ENCODE peak calls at places on chromosomes 11 and 22, in eight cellular contexts. One of them, this sample, is unnamed.

GRCh38 chr11:88979641-88980040 is 86.1 kb downstream of the GRM5 start:
- DNase-seq in pulmonary artery endothelial cell: no peak
- DNase-seq in stimulated activated CD8-positive, alpha-beta memory T cell treated with anti-CD3 and anti-CD28 coated beads, Interleukin-4, amount 100 ng/mL, for 1 hour: no peak
- DNase-seq in DMS53: no peak
- DNase-seq in activated T-helper 1 cell treated with anti-CD3 and anti-CD28 coated beads, Interleukin-12 subunit alpha, Interleukin-12 subunit beta, Interleukin-2, Interleukin-4 antibody, amounts not matched to agents 30 ng/mL and 10 ng/mL and 1 ng/mL, durations not matched to agents 14 hours and 24 hours and 36 hours: no peak
- DNase-seq in AG10803: peak
- DNase-seq in foreskin keratinocyte: peak
- DNase-seq in GM03348: peak
- DNase-seq in this sample: no peak

GRCh38 chr22:46410291-46410808 is 74.8 kb downstream of the TRMU start:
- DNase-seq in DMS53: no peak
- DNase-seq in activated T-helper 1 cell treated with anti-CD3 and anti-CD28 coated beads, Interleukin-12 subunit alpha, Interleukin-12 subunit beta, Interleukin-2, Interleukin-4 antibody, amounts not matched to agents 30 ng/mL and 10 ng/mL and 1 ng/mL, durations not matched to agents 14 hours and 24 hours and 36 hours: no peak
- DNase-seq in pulmonary artery endothelial cell: no peak
- DNase-seq in foreskin keratinocyte: no peak
- DNase-seq in AG10803: no peak
- DNase-seq in stimulated activated CD8-positive, alpha-beta memory T cell treated with anti-CD3 and anti-CD28 coated beads, Interleukin-4, amount 100 ng/mL, for 1 hour: no peak
- DNase-seq in GM03348: no peak
- DNase-seq in this sample: no peak

GRCh38 chr22:17911887-17912286 is 112.5 kb downstream of the MICAL3 start:
- DNase-seq in GM03348: no peak
- DNase-seq in activated T-helper 1 cell treated with anti-CD3 and anti-CD28 coated beads, Interleukin-12 subunit alpha, Interleukin-12 subunit beta, Interleukin-2, Interleukin-4 antibody, amounts not matched to agents 30 ng/mL and 10 ng/mL and 1 ng/mL, durations not matched to agents 14 hours and 24 hours and 36 hours: no peak
- DNase-seq in pulmonary artery endothelial cell: no peak
- DNase-seq in AG10803: no peak
- DNase-seq in DMS53: no peak
- DNase-seq in foreskin keratinocyte: no peak
- DNase-seq in stimulated activated CD8-positive, alpha-beta memory T cell treated with anti-CD3 and anti-CD28 coated beads, Interleukin-4, amount 100 ng/mL, for 1 hour: no peak
- DNase-seq in this sample: no peak

GRCh38 chr22:37880668-37881440 is 25.2 kb upstream of the MICALL1 start:
- DNase-seq in GM03348: no peak
- DNase-seq in activated T-helper 1 cell treated with anti-CD3 and anti-CD28 coated beads, Interleukin-12 subunit alpha, Interleukin-12 subunit beta, Interleukin-2, Interleukin-4 antibody, amounts not matched to agents 30 ng/mL and 10 ng/mL and 1 ng/mL, durations not matched to agents 14 hours and 24 hours and 36 hours: no peak
- DNase-seq in pulmonary artery endothelial cell: peak
- DNase-seq in DMS53: no peak
- DNase-seq in foreskin keratinocyte: no peak
- DNase-seq in stimulated activated CD8-positive, alpha-beta memory T cell treated with anti-CD3 and anti-CD28 coated beads, Interleukin-4, amount 100 ng/mL, for 1 hour: no peak
- DNase-seq in AG10803: peak
- DNase-seq in this sample: peak

GRCh38 chr22:50246242-50247175 is 1.7 kb upstream of the TUBGCP6 start:
- DNase-seq in GM03348: no peak
- DNase-seq in pulmonary artery endothelial cell: no peak
- DNase-seq in AG10803: no peak
- DNase-seq in activated T-helper 1 cell treated with anti-CD3 and anti-CD28 coated beads, Interleukin-12 subunit alpha, Interleukin-12 subunit beta, Interleukin-2, Interleukin-4 antibody, amounts not matched to agents 30 ng/mL and 10 ng/mL and 1 ng/mL, durations not matched to agents 14 hours and 24 hours and 36 hours: no peak
- DNase-seq in stimulated activated CD8-positive, alpha-beta memory T cell treated with anti-CD3 and anti-CD28 coated beads, Interleukin-4, amount 100 ng/mL, for 1 hour: no peak
- DNase-seq in DMS53: peak
- DNase-seq in foreskin keratinocyte: no peak
- DNase-seq in this sample: no peak

GRCh38 chr11:61718613-61719302 is 33.7 kb upstream of the MYRF start:
- DNase-seq in DMS53: no peak
- DNase-seq in pulmonary artery endothelial cell: peak
- DNase-seq in foreskin keratinocyte: no peak
- DNase-seq in activated T-helper 1 cell treated with anti-CD3 and anti-CD28 coated beads, Interleukin-12 subunit alpha, Interleukin-12 subunit beta, Interleukin-2, Interleukin-4 antibody, amounts not matched to agents 30 ng/mL and 10 ng/mL and 1 ng/mL, durations not matched to agents 14 hours and 24 hours and 36 hours: no peak
- DNase-seq in AG10803: peak
- DNase-seq in stimulated activated CD8-positive, alpha-beta memory T cell treated with anti-CD3 and anti-CD28 coated beads, Interleukin-4, amount 100 ng/mL, for 1 hour: no peak
- DNase-seq in GM03348: peak
- DNase-seq in this sample: peak

GRCh38 chr11:31529701-31530100 is 20.1 kb downstream of the ELP4 start:
- DNase-seq in foreskin keratinocyte: no peak
- DNase-seq in pulmonary artery endothelial cell: no peak
- DNase-seq in DMS53: no peak
- DNase-seq in activated T-helper 1 cell treated with anti-CD3 and anti-CD28 coated beads, Interleukin-12 subunit alpha, Interleukin-12 subunit beta, Interleukin-2, Interleukin-4 antibody, amounts not matched to agents 30 ng/mL and 10 ng/mL and 1 ng/mL, durations not matched to agents 14 hours and 24 hours and 36 hours: no peak
- DNase-seq in stimulated activated CD8-positive, alpha-beta memory T cell treated with anti-CD3 and anti-CD28 coated beads, Interleukin-4, amount 100 ng/mL, for 1 hour: no peak
- DNase-seq in AG10803: no peak
- DNase-seq in GM03348: no peak
- DNase-seq in this sample: no peak

GRCh38 chr11:118398797-118399564 is 2.4 kb upstream of the ATP5MG start:
- DNase-seq in AG10803: no peak
- DNase-seq in activated T-helper 1 cell treated with anti-CD3 and anti-CD28 coated beads, Interleukin-12 subunit alpha, Interleukin-12 subunit beta, Interleukin-2, Interleukin-4 antibody, amounts not matched to agents 30 ng/mL and 10 ng/mL and 1 ng/mL, durations not matched to agents 14 hours and 24 hours and 36 hours: peak
- DNase-seq in DMS53: peak
- DNase-seq in GM03348: no peak
- DNase-seq in pulmonary artery endothelial cell: no peak
- DNase-seq in foreskin keratinocyte: no peak
- DNase-seq in stimulated activated CD8-positive, alpha-beta memory T cell treated with anti-CD3 and anti-CD28 coated beads, Interleukin-4, amount 100 ng/mL, for 1 hour: no peak
- DNase-seq in this sample: peak

GRCh38 chr11:84857746-84858145 is 769.4 kb downstream of the DLG2 start:
- DNase-seq in GM03348: no peak
- DNase-seq in DMS53: no peak
- DNase-seq in activated T-helper 1 cell treated with anti-CD3 and anti-CD28 coated beads, Interleukin-12 subunit alpha, Interleukin-12 subunit beta, Interleukin-2, Interleukin-4 antibody, amounts not matched to agents 30 ng/mL and 10 ng/mL and 1 ng/mL, durations not matched to agents 14 hours and 24 hours and 36 hours: no peak
- DNase-seq in AG10803: no peak
- DNase-seq in stimulated activated CD8-positive, alpha-beta memory T cell treated with anti-CD3 and anti-CD28 coated beads, Interleukin-4, amount 100 ng/mL, for 1 hour: no peak
- DNase-seq in pulmonary artery endothelial cell: no peak
- DNase-seq in foreskin keratinocyte: peak
- DNase-seq in this sample: no peak

GRCh38 chr11:126163074-126163700 is 48.3 kb downstream of the RPUSD4 start:
- DNase-seq in activated T-helper 1 cell treated with anti-CD3 and anti-CD28 coated beads, Interleukin-12 subunit alpha, Interleukin-12 subunit beta, Interleukin-2, Interleukin-4 antibody, amounts not matched to agents 30 ng/mL and 10 ng/mL and 1 ng/mL, durations not matched to agents 14 hours and 24 hours and 36 hours: no peak
- DNase-seq in DMS53: no peak
- DNase-seq in GM03348: peak
- DNase-seq in AG10803: peak
- DNase-seq in stimulated activated CD8-positive, alpha-beta memory T cell treated with anti-CD3 and anti-CD28 coated beads, Interleukin-4, amount 100 ng/mL, for 1 hour: no peak
- DNase-seq in pulmonary artery endothelial cell: no peak
- DNase-seq in foreskin keratinocyte: peak
- DNase-seq in this sample: peak

GRCh38 chr11:129324533-129325175 is 51.0 kb upstream of the BARX2 start:
- DNase-seq in foreskin keratinocyte: no peak
- DNase-seq in DMS53: peak
- DNase-seq in stimulated activated CD8-positive, alpha-beta memory T cell treated with anti-CD3 and anti-CD28 coated beads, Interleukin-4, amount 100 ng/mL, for 1 hour: no peak
- DNase-seq in GM03348: peak
- DNase-seq in AG10803: peak
- DNase-seq in pulmonary artery endothelial cell: no peak
- DNase-seq in activated T-helper 1 cell treated with anti-CD3 and anti-CD28 coated beads, Interleukin-12 subunit alpha, Interleukin-12 subunit beta, Interleukin-2, Interleukin-4 antibody, amounts not matched to agents 30 ng/mL and 10 ng/mL and 1 ng/mL, durations not matched to agents 14 hours and 24 hours and 36 hours: no peak
- DNase-seq in this sample: peak

GRCh38 chr11:37770145-37770544 is 1172.1 kb upstream of the RAG2 start:
- DNase-seq in AG10803: no peak
- DNase-seq in foreskin keratinocyte: no peak
- DNase-seq in activated T-helper 1 cell treated with anti-CD3 and anti-CD28 coated beads, Interleukin-12 subunit alpha, Interleukin-12 subunit beta, Interleukin-2, Interleukin-4 antibody, amounts not matched to agents 30 ng/mL and 10 ng/mL and 1 ng/mL, durations not matched to agents 14 hours and 24 hours and 36 hours: no peak
- DNase-seq in stimulated activated CD8-positive, alpha-beta memory T cell treated with anti-CD3 and anti-CD28 coated beads, Interleukin-4, amount 100 ng/mL, for 1 hour: no peak
- DNase-seq in DMS53: no peak
- DNase-seq in pulmonary artery endothelial cell: no peak
- DNase-seq in GM03348: no peak
- DNase-seq in this sample: peak

GRCh38 chr22:49297286-49297870 is 530.3 kb downstream of the BRD1 start:
- DNase-seq in DMS53: no peak
- DNase-seq in GM03348: no peak
- DNase-seq in AG10803: no peak
- DNase-seq in pulmonary artery endothelial cell: no peak
- DNase-seq in foreskin keratinocyte: no peak
- DNase-seq in stimulated activated CD8-positive, alpha-beta memory T cell treated with anti-CD3 and anti-CD28 coated beads, Interleukin-4, amount 100 ng/mL, for 1 hour: no peak
- DNase-seq in activated T-helper 1 cell treated with anti-CD3 and anti-CD28 coated beads, Interleukin-12 subunit alpha, Interleukin-12 subunit beta, Interleukin-2, Interleukin-4 antibody, amounts not matched to agents 30 ng/mL and 10 ng/mL and 1 ng/mL, durations not matched to agents 14 hours and 24 hours and 36 hours: no peak
- DNase-seq in this sample: no peak

GRCh38 chr11:112255075-112255739 is 5.5 kb downstream of the PLET1 start:
- DNase-seq in foreskin keratinocyte: no peak
- DNase-seq in DMS53: no peak
- DNase-seq in stimulated activated CD8-positive, alpha-beta memory T cell treated with anti-CD3 and anti-CD28 coated beads, Interleukin-4, amount 100 ng/mL, for 1 hour: no peak
- DNase-seq in AG10803: peak
- DNase-seq in activated T-helper 1 cell treated with anti-CD3 and anti-CD28 coated beads, Interleukin-12 subunit alpha, Interleukin-12 subunit beta, Interleukin-2, Interleukin-4 antibody, amounts not matched to agents 30 ng/mL and 10 ng/mL and 1 ng/mL, durations not matched to agents 14 hours and 24 hours and 36 hours: no peak
- DNase-seq in pulmonary artery endothelial cell: peak
- DNase-seq in GM03348: peak
- DNase-seq in this sample: peak

GRCh38 chr11:65576232-65576866 is 496 bp downstream of the EHBP1L1 start:
- DNase-seq in pulmonary artery endothelial cell: no peak
- DNase-seq in DMS53: no peak
- DNase-seq in activated T-helper 1 cell treated with anti-CD3 and anti-CD28 coated beads, Interleukin-12 subunit alpha, Interleukin-12 subunit beta, Interleukin-2, Interleukin-4 antibody, amounts not matched to agents 30 ng/mL and 10 ng/mL and 1 ng/mL, durations not matched to agents 14 hours and 24 hours and 36 hours: no peak
- DNase-seq in stimulated activated CD8-positive, alpha-beta memory T cell treated with anti-CD3 and anti-CD28 coated beads, Interleukin-4, amount 100 ng/mL, for 1 hour: no peak
- DNase-seq in foreskin keratinocyte: no peak
- DNase-seq in GM03348: no peak
- DNase-seq in AG10803: no peak
- DNase-seq in this sample: no peak

GRCh38 chr11:108873938-108874337 is 209.1 kb downstream of the DDX10 start:
- DNase-seq in AG10803: peak
- DNase-seq in stimulated activated CD8-positive, alpha-beta memory T cell treated with anti-CD3 and anti-CD28 coated beads, Interleukin-4, amount 100 ng/mL, for 1 hour: no peak
- DNase-seq in GM03348: no peak
- DNase-seq in foreskin keratinocyte: no peak
- DNase-seq in activated T-helper 1 cell treated with anti-CD3 and anti-CD28 coated beads, Interleukin-12 subunit alpha, Interleukin-12 subunit beta, Interleukin-2, Interleukin-4 antibody, amounts not matched to agents 30 ng/mL and 10 ng/mL and 1 ng/mL, durations not matched to agents 14 hours and 24 hours and 36 hours: no peak
- DNase-seq in DMS53: no peak
- DNase-seq in pulmonary artery endothelial cell: no peak
- DNase-seq in this sample: peak

GRCh38 chr11:114928260-114928870 is 250.0 kb downstream of the NXPE2 start:
- DNase-seq in GM03348: no peak
- DNase-seq in activated T-helper 1 cell treated with anti-CD3 and anti-CD28 coated beads, Interleukin-12 subunit alpha, Interleukin-12 subunit beta, Interleukin-2, Interleukin-4 antibody, amounts not matched to agents 30 ng/mL and 10 ng/mL and 1 ng/mL, durations not matched to agents 14 hours and 24 hours and 36 hours: no peak
- DNase-seq in DMS53: no peak
- DNase-seq in AG10803: no peak
- DNase-seq in pulmonary artery endothelial cell: no peak
- DNase-seq in foreskin keratinocyte: no peak
- DNase-seq in stimulated activated CD8-positive, alpha-beta memory T cell treated with anti-CD3 and anti-CD28 coated beads, Interleukin-4, amount 100 ng/mL, for 1 hour: no peak
- DNase-seq in this sample: no peak

GRCh38 chr11:121722431-121723256 is 269.9 kb upstream of the SORL1-AS1 start:
- DNase-seq in GM03348: peak
- DNase-seq in DMS53: peak
- DNase-seq in stimulated activated CD8-positive, alpha-beta memory T cell treated with anti-CD3 and anti-CD28 coated beads, Interleukin-4, amount 100 ng/mL, for 1 hour: no peak
- DNase-seq in pulmonary artery endothelial cell: peak
- DNase-seq in AG10803: peak
- DNase-seq in activated T-helper 1 cell treated with anti-CD3 and anti-CD28 coated beads, Interleukin-12 subunit alpha, Interleukin-12 subunit beta, Interleukin-2, Interleukin-4 antibody, amounts not matched to agents 30 ng/mL and 10 ng/mL and 1 ng/mL, durations not matched to agents 14 hours and 24 hours and 36 hours: no peak
- DNase-seq in foreskin keratinocyte: no peak
- DNase-seq in this sample: peak

GRCh38 chr11:108501396-108501795 is 3.2 kb upstream of the POGLUT3 start:
- DNase-seq in stimulated activated CD8-positive, alpha-beta memory T cell treated with anti-CD3 and anti-CD28 coated beads, Interleukin-4, amount 100 ng/mL, for 1 hour: no peak
- DNase-seq in pulmonary artery endothelial cell: no peak
- DNase-seq in DMS53: no peak
- DNase-seq in GM03348: peak
- DNase-seq in foreskin keratinocyte: no peak
- DNase-seq in AG10803: no peak
- DNase-seq in activated T-helper 1 cell treated with anti-CD3 and anti-CD28 coated beads, Interleukin-12 subunit alpha, Interleukin-12 subunit beta, Interleukin-2, Interleukin-4 antibody, amounts not matched to agents 30 ng/mL and 10 ng/mL and 1 ng/mL, durations not matched to agents 14 hours and 24 hours and 36 hours: no peak
- DNase-seq in this sample: no peak

GRCh38 chr11:68002943-68003845 is 703 bp downstream of the UNC93B1 start:
- DNase-seq in pulmonary artery endothelial cell: no peak
- DNase-seq in DMS53: peak
- DNase-seq in foreskin keratinocyte: no peak
- DNase-seq in GM03348: peak
- DNase-seq in stimulated activated CD8-positive, alpha-beta memory T cell treated with anti-CD3 and anti-CD28 coated beads, Interleukin-4, amount 100 ng/mL, for 1 hour: no peak
- DNase-seq in AG10803: no peak
- DNase-seq in activated T-helper 1 cell treated with anti-CD3 and anti-CD28 coated beads, Interleukin-12 subunit alpha, Interleukin-12 subunit beta, Interleukin-2, Interleukin-4 antibody, amounts not matched to agents 30 ng/mL and 10 ng/mL and 1 ng/mL, durations not matched to agents 14 hours and 24 hours and 36 hours: peak
- DNase-seq in this sample: no peak

GRCh38 chr22:44758354-44758969 is 6.1 kb downstream of the ARHGAP8 start:
- DNase-seq in pulmonary artery endothelial cell: no peak
- DNase-seq in AG10803: peak
- DNase-seq in DMS53: peak
- DNase-seq in activated T-helper 1 cell treated with anti-CD3 and anti-CD28 coated beads, Interleukin-12 subunit alpha, Interleukin-12 subunit beta, Interleukin-2, Interleukin-4 antibody, amounts not matched to agents 30 ng/mL and 10 ng/mL and 1 ng/mL, durations not matched to agents 14 hours and 24 hours and 36 hours: no peak
- DNase-seq in GM03348: peak
- DNase-seq in stimulated activated CD8-positive, alpha-beta memory T cell treated with anti-CD3 and anti-CD28 coated beads, Interleukin-4, amount 100 ng/mL, for 1 hour: no peak
- DNase-seq in foreskin keratinocyte: no peak
- DNase-seq in this sample: no peak

GRCh38 chr22:18056802-18057474 is 20.9 kb upstream of the PEX26 start:
- DNase-seq in DMS53: peak
- DNase-seq in activated T-helper 1 cell treated with anti-CD3 and anti-CD28 coated beads, Interleukin-12 subunit alpha, Interleukin-12 subunit beta, Interleukin-2, Interleukin-4 antibody, amounts not matched to agents 30 ng/mL and 10 ng/mL and 1 ng/mL, durations not matched to agents 14 hours and 24 hours and 36 hours: no peak
- DNase-seq in foreskin keratinocyte: no peak
- DNase-seq in pulmonary artery endothelial cell: no peak
- DNase-seq in GM03348: no peak
- DNase-seq in AG10803: no peak
- DNase-seq in stimulated activated CD8-positive, alpha-beta memory T cell treated with anti-CD3 and anti-CD28 coated beads, Interleukin-4, amount 100 ng/mL, for 1 hour: no peak
- DNase-seq in this sample: no peak

GRCh38 chr11:46121724-46122477 is 647 bp upstream of the PHF21A start:
- DNase-seq in stimulated activated CD8-positive, alpha-beta memory T cell treated with anti-CD3 and anti-CD28 coated beads, Interleukin-4, amount 100 ng/mL, for 1 hour: peak
- DNase-seq in pulmonary artery endothelial cell: peak
- DNase-seq in foreskin keratinocyte: peak
- DNase-seq in GM03348: peak
- DNase-seq in activated T-helper 1 cell treated with anti-CD3 and anti-CD28 coated beads, Interleukin-12 subunit alpha, Interleukin-12 subunit beta, Interleukin-2, Interleukin-4 antibody, amounts not matched to agents 30 ng/mL and 10 ng/mL and 1 ng/mL, durations not matched to agents 14 hours and 24 hours and 36 hours: peak
- DNase-seq in AG10803: peak
- DNase-seq in DMS53: peak
- DNase-seq in this sample: peak

GRCh38 chr11:77250881-77251640 is 50.4 kb downstream of the GDPD4 start:
- DNase-seq in stimulated activated CD8-positive, alpha-beta memory T cell treated with anti-CD3 and anti-CD28 coated beads, Interleukin-4, amount 100 ng/mL, for 1 hour: no peak
- DNase-seq in foreskin keratinocyte: peak
- DNase-seq in pulmonary artery endothelial cell: peak
- DNase-seq in AG10803: no peak
- DNase-seq in DMS53: peak
- DNase-seq in activated T-helper 1 cell treated with anti-CD3 and anti-CD28 coated beads, Interleukin-12 subunit alpha, Interleukin-12 subunit beta, Interleukin-2, Interleukin-4 antibody, amounts not matched to agents 30 ng/mL and 10 ng/mL and 1 ng/mL, durations not matched to agents 14 hours and 24 hours and 36 hours: no peak
- DNase-seq in GM03348: no peak
- DNase-seq in this sample: no peak

GRCh38 chr11:2530855-2531200 is 86.0 kb downstream of the KCNQ1 start:
- DNase-seq in GM03348: no peak
- DNase-seq in activated T-helper 1 cell treated with anti-CD3 and anti-CD28 coated beads, Interleukin-12 subunit alpha, Interleukin-12 subunit beta, Interleukin-2, Interleukin-4 antibody, amounts not matched to agents 30 ng/mL and 10 ng/mL and 1 ng/mL, durations not matched to agents 14 hours and 24 hours and 36 hours: no peak
- DNase-seq in pulmonary artery endothelial cell: no peak
- DNase-seq in DMS53: no peak
- DNase-seq in foreskin keratinocyte: no peak
- DNase-seq in stimulated activated CD8-positive, alpha-beta memory T cell treated with anti-CD3 and anti-CD28 coated beads, Interleukin-4, amount 100 ng/mL, for 1 hour: no peak
- DNase-seq in AG10803: no peak
- DNase-seq in this sample: no peak

GRCh38 chr11:63814383-63814736 is 1.1 kb downstream of the SPINDOC start:
- DNase-seq in GM03348: peak
- DNase-seq in AG10803: no peak
- DNase-seq in DMS53: peak
- DNase-seq in pulmonary artery endothelial cell: no peak
- DNase-seq in stimulated activated CD8-positive, alpha-beta memory T cell treated with anti-CD3 and anti-CD28 coated beads, Interleukin-4, amount 100 ng/mL, for 1 hour: no peak
- DNase-seq in activated T-helper 1 cell treated with anti-CD3 and anti-CD28 coated beads, Interleukin-12 subunit alpha, Interleukin-12 subunit beta, Interleukin-2, Interleukin-4 antibody, amounts not matched to agents 30 ng/mL and 10 ng/mL and 1 ng/mL, durations not matched to agents 14 hours and 24 hours and 36 hours: no peak
- DNase-seq in foreskin keratinocyte: no peak
- DNase-seq in this sample: no peak

GRCh38 chr22:50105529-50106100 is 15.8 kb downstream of the MOV10L1 start:
- DNase-seq in DMS53: no peak
- DNase-seq in foreskin keratinocyte: peak
- DNase-seq in activated T-helper 1 cell treated with anti-CD3 and anti-CD28 coated beads, Interleukin-12 subunit alpha, Interleukin-12 subunit beta, Interleukin-2, Interleukin-4 antibody, amounts not matched to agents 30 ng/mL and 10 ng/mL and 1 ng/mL, durations not matched to agents 14 hours and 24 hours and 36 hours: no peak
- DNase-seq in stimulated activated CD8-positive, alpha-beta memory T cell treated with anti-CD3 and anti-CD28 coated beads, Interleukin-4, amount 100 ng/mL, for 1 hour: no peak
- DNase-seq in pulmonary artery endothelial cell: no peak
- DNase-seq in AG10803: peak
- DNase-seq in GM03348: no peak
- DNase-seq in this sample: no peak

GRCh38 chr11:12717851-12718291 is 43.6 kb downstream of the TEAD1 start:
- DNase-seq in GM03348: no peak
- DNase-seq in pulmonary artery endothelial cell: no peak
- DNase-seq in AG10803: no peak
- DNase-seq in DMS53: no peak
- DNase-seq in foreskin keratinocyte: no peak
- DNase-seq in stimulated activated CD8-positive, alpha-beta memory T cell treated with anti-CD3 and anti-CD28 coated beads, Interleukin-4, amount 100 ng/mL, for 1 hour: no peak
- DNase-seq in activated T-helper 1 cell treated with anti-CD3 and anti-CD28 coated beads, Interleukin-12 subunit alpha, Interleukin-12 subunit beta, Interleukin-2, Interleukin-4 antibody, amounts not matched to agents 30 ng/mL and 10 ng/mL and 1 ng/mL, durations not matched to agents 14 hours and 24 hours and 36 hours: peak
- DNase-seq in this sample: no peak

GRCh38 chr22:43168416-43169309 is 17.3 kb downstream of the TSPO start:
- DNase-seq in foreskin keratinocyte: no peak
- DNase-seq in activated T-helper 1 cell treated with anti-CD3 and anti-CD28 coated beads, Interleukin-12 subunit alpha, Interleukin-12 subunit beta, Interleukin-2, Interleukin-4 antibody, amounts not matched to agents 30 ng/mL and 10 ng/mL and 1 ng/mL, durations not matched to agents 14 hours and 24 hours and 36 hours: no peak
- DNase-seq in pulmonary artery endothelial cell: no peak
- DNase-seq in AG10803: peak
- DNase-seq in stimulated activated CD8-positive, alpha-beta memory T cell treated with anti-CD3 and anti-CD28 coated beads, Interleukin-4, amount 100 ng/mL, for 1 hour: no peak
- DNase-seq in DMS53: no peak
- DNase-seq in GM03348: peak
- DNase-seq in this sample: peak

This sample was measured in fibroblast of gingiva.